ENCODE peak calls at places on chromosome 14, in six cellular contexts. R is IMR-90, S is H1, A is neuronal stem cell, F is trophoblast cell, Y is mesenchymal stem cell. I is an unnamed sample.

GRCh38 chr14:69464379-69464778 is 20.1 kb upstream of the PLEKHD1 start:
- DNase-seq in F (no peak), Y (peak), S (no peak), A (no peak), R (peak), I (no peak)

GRCh38 chr14:64940336-64940910 is 2.1 kb downstream of the GPX2 start:
- DNase-seq in A (no peak), F (no peak), Y (no peak), S (no peak), R (no peak), I (no peak)

GRCh38 chr14:60188115-60188514 is 22.9 kb upstream of the DHRS7 start:
- DNase-seq in F (no peak), Y (no peak), A (no peak), R (no peak), S (no peak), I (no peak)

GRCh38 chr14:41663478-41663845 is 56.8 kb downstream of the LRFN5 start:
- DNase-seq in Y (no peak), A (no peak), R (peak), S (no peak), F (no peak), I (no peak)

GRCh38 chr14:103801459-103801858 is 45.9 kb downstream of the PPP1R13B start:
- DNase-seq in S (no peak), Y (peak), R (peak), F (no peak), A (no peak), I (no peak)

GRCh38 chr14:55599250-55599879 is 19.4 kb downstream of the KTN1 start:
- DNase-seq in R (no peak), A (no peak), S (no peak), Y (no peak), F (peak), I (no peak)

GRCh38 chr14:87312138-87312537 is 680.8 kb downstream of the GALC start:
- DNase-seq in Y (no peak), R (no peak), A (no peak), S (no peak), F (no peak), I (no peak)

GRCh38 chr14:56490379-56490778 is 89.2 kb upstream of the TMEM260 start:
- DNase-seq in Y (peak), F (no peak), S (no peak), R (peak), A (no peak), I (no peak)

GRCh38 chr14:100417466-100417865 is 94.3 kb downstream of the SLC25A47 start:
- DNase-seq in R (peak), F (peak), Y (peak), S (peak), A (peak), I (peak)

GRCh38 chr14:55255185-55255584 is 16.0 kb upstream of the FBXO34 start:
- DNase-seq in F (no peak), R (no peak), Y (no peak), S (no peak), A (no peak), I (no peak)

GRCh38 chr14:90382491-90383125 is 14.2 kb upstream of the CALM1 start:
- DNase-seq in S (no peak), F (peak), R (peak), A (no peak), Y (peak), I (no peak)

GRCh38 chr14:48703728-48704467 is 882.3 kb downstream of the RPS29 start:
- DNase-seq in S (no peak), R (no peak), A (no peak), Y (no peak), F (no peak), I (no peak)

GRCh38 chr14:50067723-50068495 is 48.5 kb downstream of the VCPKMT start:
- DNase-seq in A (no peak), Y (no peak), F (no peak), R (peak), S (no peak), I (no peak)

GRCh38 chr14:63777024-63777423 is 49.2 kb upstream of the SGPP1 start:
- DNase-seq in F (no peak), A (no peak), R (peak), Y (peak), S (no peak), I (no peak)

GRCh38 chr14:37210448-37210847 is 12.7 kb downstream of the MIPOL1 start:
- DNase-seq in F (no peak), Y (no peak), R (no peak), S (no peak), A (no peak), I (no peak)

GRCh38 chr14:24321212-24321975 is 10.1 kb downstream of the LTB4R start:
- DNase-seq in F (no peak), S (no peak), R (no peak), Y (no peak), A (no peak), I (no peak)

GRCh38 chr14:58639842-58640484 is 2.2 kb downstream of the DACT1 start:
- DNase-seq in Y (peak), R (peak), F (peak), A (peak), S (no peak), I (no peak)

GRCh38 chr14:101859538-101859902 is 98.0 kb downstream of the PPP2R5C start:
- DNase-seq in F (no peak), R (no peak), S (no peak), Y (no peak), A (no peak), I (no peak)

GRCh38 chr14:65164068-65164824 is 61.9 kb upstream of the MAX start:
- DNase-seq in Y (peak), F (no peak), A (peak), S (no peak), R (peak), I (no peak)

GRCh38 chr14:103067231-103067954 is 10.0 kb upstream of the CDC42BPB start:
- DNase-seq in A (no peak), Y (peak), S (no peak), F (peak), R (peak), I (no peak)

GRCh38 chr14:47511829-47512228 is 163.6 kb downstream of the MDGA2 start:
- DNase-seq in F (no peak), S (no peak), Y (no peak), A (no peak), R (no peak), I (no peak)

GRCh38 chr14:105091335-105092123 is 26.3 kb upstream of the GPR132 start:
- DNase-seq in Y (no peak), S (no peak), A (no peak), F (peak), R (no peak), I (peak)

GRCh38 chr14:79552778-79553177 is 658.5 kb downstream of the DIO2 start:
- DNase-seq in Y (no peak), A (no peak), S (no peak), F (no peak), R (no peak), I (no peak)

GRCh38 chr14:67837011-67837624 is 17.5 kb downstream of the RAD51B start:
- DNase-seq in S (no peak), Y (peak), A (no peak), R (peak), F (peak), I (no peak)

GRCh38 chr14:31261859-31262739 is 54.5 kb upstream of the HECTD1 start:
- DNase-seq in R (peak), F (no peak), Y (peak), A (peak), S (no peak), I (no peak)

GRCh38 chr14:81273521-81273920 is 52.8 kb upstream of the GTF2A1 start:
- DNase-seq in F (no peak), A (no peak), Y (no peak), R (no peak), S (no peak), I (peak)

GRCh38 chr14:56333361-56334279 is 215.4 kb downstream of the PELI2 start:
- DNase-seq in R (peak), A (no peak), F (no peak), Y (peak), S (no peak), I (no peak)

GRCh38 chr14:50955373-50956043 is 11.2 kb upstream of the PYGL start:
- DNase-seq in A (no peak), Y (peak), S (no peak), F (peak), R (peak), I (peak)

GRCh38 chr14:84025258-84026012 is 1504.5 kb upstream of the FLRT2 start:
- DNase-seq in F (no peak), S (no peak), A (no peak), Y (no peak), R (no peak), I (peak)

GRCh38 chr14:100504372-100505078 is 82.7 kb downstream of the BEGAIN start:
- DNase-seq in S (no peak), F (no peak), R (peak), A (no peak), Y (no peak), I (no peak)

GRCh38 chr14:93114068-93114710 is 1.5 kb downstream of the ITPK1 start:
- DNase-seq in A (peak), F (no peak), S (no peak), Y (no peak), R (no peak), I (no peak)

GRCh38 chr14:104384776-104385071 is 194.8 kb upstream of the C14orf180 start:
- DNase-seq in A (no peak), R (no peak), Y (no peak), S (no peak), F (no peak), I (no peak)

GRCh38 chr14:101368629-101369028 is 192.7 kb upstream of the DIO3 start:
- DNase-seq in S (no peak), R (no peak), A (no peak), Y (no peak), F (no peak), I (no peak)

GRCh38 chr14:39243831-39244230 is 10.1 kb downstream of the MIA2 start:
- DNase-seq in Y (no peak), S (no peak), F (peak), R (no peak), A (no peak), I (no peak)

GRCh38 chr14:92651793-92652382 is 96.5 kb downstream of the LGMN start:
- DNase-seq in Y (no peak), F (no peak), S (no peak), A (no peak), R (no peak), I (no peak)

GRCh38 chr14:37027188-37027824 is 145.1 kb downstream of the SLC25A21 start:
- DNase-seq in F (no peak), R (no peak), S (no peak), Y (no peak), A (no peak), I (no peak)

GRCh38 chr14:77707724-77708408 is at the start of the genes ALKBH1 and SLIRP:
- DNase-seq in S (peak), F (peak), A (peak), R (peak), Y (peak), I (peak)

GRCh38 chr14:96940009-96940408 is 142.8 kb downstream of the VRK1 start:
- DNase-seq in Y (no peak), S (no peak), F (no peak), A (no peak), R (no peak), I (no peak)

GRCh38 chr14:75995372-75996041 is 9.9 kb downstream of the IFT43 start:
- DNase-seq in S (no peak), R (peak), A (no peak), Y (no peak), F (peak), I (no peak)

GRCh38 chr14:98231210-98231609 is 1040.8 kb downstream of the BCL11B start:
- DNase-seq in A (no peak), S (no peak), R (no peak), F (no peak), Y (no peak), I (no peak)
- H4K91ac ChIP-seq in A (no peak), S (no peak), R (no peak), F (no peak), Y (no peak), I (no peak)

DNA sequence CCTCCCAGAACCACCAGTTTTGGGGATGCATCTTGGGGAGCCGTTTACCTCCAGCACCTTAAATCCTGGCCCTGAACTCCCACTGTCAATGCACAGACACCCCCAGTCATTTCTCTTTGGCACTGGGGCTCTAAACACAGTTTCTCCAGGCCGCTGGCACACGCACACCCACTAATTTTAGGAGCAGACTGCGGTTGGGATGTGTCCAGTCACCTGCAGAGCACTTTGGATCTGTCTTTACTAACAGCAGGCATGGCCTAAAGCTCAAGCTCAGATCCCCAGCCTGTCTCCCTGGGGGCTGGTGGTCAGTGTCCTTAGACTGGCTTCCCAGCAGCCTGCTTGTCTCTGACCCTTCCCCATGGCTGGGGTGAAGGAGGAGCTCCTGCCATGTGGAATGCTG is 49.9 kb downstream of the SYNE3 start:
- DNase-seq in F (no peak), A (no peak), S (no peak), R (no peak), Y (no peak), I (no peak)
- H4K91ac ChIP-seq in F (no peak), A (no peak), S (no peak), R (no peak), Y (no peak), I (no peak)

GRCh38 chr14:34231626-34232025 is 230.4 kb downstream of the SPTSSA start:
- DNase-seq in S (no peak), F (no peak), R (no peak), A (no peak), Y (no peak), I (no peak)
- H4K91ac ChIP-seq in S (no peak), F (no peak), R (no peak), A (no peak), Y (no peak), I (no peak)

GRCh38 chr14:52377940-52378339 is 63.8 kb downstream of the PTGER2 start:
- DNase-seq in A (no peak), F (no peak), S (peak), R (no peak), Y (no peak), I (peak)

DNA sequence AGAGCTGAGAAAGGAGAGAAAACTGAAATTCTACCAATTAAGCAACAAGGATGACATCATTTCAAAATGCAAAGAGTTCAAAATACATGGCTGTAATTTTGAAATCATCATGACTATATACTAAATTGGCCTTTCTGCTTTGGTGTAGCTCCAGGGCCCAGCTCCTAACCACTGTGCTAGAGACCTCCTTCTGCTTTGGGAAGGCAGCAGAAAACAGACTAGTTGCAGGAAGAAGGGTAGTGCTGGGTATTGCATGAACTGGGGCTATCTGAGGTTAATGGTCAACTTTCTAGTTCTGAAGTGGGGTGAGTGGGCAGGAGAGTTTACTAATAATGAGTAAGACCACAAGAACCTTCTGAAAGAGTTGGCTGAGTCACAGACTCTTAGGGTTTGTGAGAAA is 66.2 kb downstream of the PTGER2 start:
- DNase-seq in F (no peak), Y (peak), R (peak), S (no peak), A (no peak), I (no peak)
- H4K91ac ChIP-seq in F (no peak), Y (no peak), R (no peak), S (no peak), A (no peak), I (no peak)